ENCODE peak calls at places on chromosomes 3 and 15, in eight cellular contexts. D is AG09319; C is amniotic stem cell; U is NCI-H1105; G is LoVo; B is glomerular endothelial cell; F is HepG2; R is activated CD8-positive, alpha-beta memory T cell treated with anti-CD3 and anti-CD28 coated beads, Interleukin-2, amount 10 ng/mL, durations not matched to agents 7 days and 5 days. W is an unnamed sample.

GRCh38 chr3:37968784-37969600 is 21.6 kb upstream of the VILL start:
- DNase-seq in F (no peak), U (no peak), D (no peak), B (no peak), C (no peak), R (no peak), G (no peak), W (no peak)

GRCh38 chr3:138284957-138285477 is 44.6 kb downstream of the NME9 start:
- DNase-seq in R (no peak), B (no peak), C (no peak), F (no peak), G (no peak), D (no peak), U (no peak), W (no peak)

GRCh38 chr15:35061171-35062163 is 23.6 kb downstream of the NANOGP8 start:
- DNase-seq in D (peak), R (no peak), G (no peak), F (no peak), U (no peak), B (no peak), C (no peak), W (no peak)

GRCh38 chr3:157566596-157566995 is 63.4 kb upstream of the VEPH1 start:
- DNase-seq in D (no peak), G (no peak), R (no peak), C (no peak), U (no peak), B (no peak), F (no peak), W (no peak)

GRCh38 chr3:49701388-49702077 is 12.2 kb downstream of the RNF123 start:
- DNase-seq in C (no peak), R (no peak), U (no peak), D (no peak), F (peak), G (no peak), B (no peak), W (no peak)

GRCh38 chr3:24591661-24592555 is 97.3 kb upstream of the THRB start:
- DNase-seq in C (no peak), R (no peak), D (no peak), G (peak), B (no peak), U (no peak), F (no peak), W (no peak)

GRCh38 chr3:21682231-21682630 is 68.8 kb downstream of the ZNF385D start:
- DNase-seq in C (no peak), U (no peak), F (no peak), D (no peak), R (no peak), G (no peak), B (no peak), W (no peak)

GRCh38 chr3:136728918-136729317 is 23.3 kb downstream of the STAG1 start:
- DNase-seq in B (no peak), C (peak), D (peak), U (no peak), R (no peak), G (no peak), F (no peak), W (no peak)

GRCh38 chr3:24565053-24565452 is 70.4 kb upstream of the THRB start:
- DNase-seq in C (no peak), F (no peak), D (no peak), B (no peak), R (no peak), U (no peak), G (no peak), W (no peak)

GRCh38 chr3:175111036-175111435 is 251.9 kb downstream of the NAALADL2 start:
- DNase-seq in B (no peak), R (no peak), G (no peak), U (no peak), F (no peak), C (no peak), D (no peak), W (no peak)

GRCh38 chr3:188915137-188915536 is 256.6 kb upstream of the TPRG1 start:
- DNase-seq in B (no peak), F (no peak), G (no peak), C (no peak), U (no peak), R (peak), D (no peak), W (no peak)

GRCh38 chr3:195727596-195728195 is 6.9 kb downstream of the MUC20 start:
- DNase-seq in D (no peak), G (no peak), R (peak), U (no peak), B (no peak), C (no peak), F (no peak), W (no peak)

GRCh38 chr3:182533394-182533793 is 259.9 kb upstream of the ATP11B start:
- DNase-seq in R (no peak), D (no peak), C (no peak), F (peak), U (peak), G (peak), B (no peak), W (no peak)

GRCh38 chr15:32709295-32710033 is 8.3 kb upstream of the GREM1 start:
- DNase-seq in U (no peak), B (no peak), D (no peak), R (no peak), F (peak), G (peak), C (no peak), W (no peak)

GRCh38 chr3:195524171-195524896 is 18.8 kb downstream of the PPP1R2 start:
- DNase-seq in U (no peak), F (no peak), G (peak), D (no peak), R (no peak), B (no peak), C (no peak), W (no peak)

GRCh38 chr3:66383998-66384745 is 116.7 kb downstream of the LRIG1 start:
- DNase-seq in D (no peak), B (no peak), R (no peak), C (no peak), F (no peak), G (no peak), U (no peak), W (peak)

GRCh38 chr3:187689984-187690383 is 12.4 kb downstream of the RTP2 start:
- DNase-seq in U (no peak), R (no peak), B (no peak), F (no peak), G (no peak), C (no peak), D (no peak), W (no peak)

GRCh38 chr3:8848696-8849131 is 79.3 kb upstream of the OXTR start:
- DNase-seq in C (peak), F (no peak), B (no peak), R (no peak), G (no peak), D (no peak), U (no peak), W (no peak)

GRCh38 chr3:31077021-31077601 is 182.7 kb upstream of the GADL1 start:
- DNase-seq in G (peak), D (peak), R (peak), C (peak), F (peak), U (no peak), B (peak), W (no peak)

GRCh38 chr15:74196175-74196574 is 6.4 kb downstream of the STRA6 start:
- DNase-seq in R (no peak), F (peak), C (peak), U (peak), D (peak), B (no peak), G (peak), W (no peak)

GRCh38 chr3:14216257-14217048 is 37.8 kb downstream of the LSM3 start:
- DNase-seq in B (no peak), D (no peak), R (peak), F (peak), U (peak), C (no peak), G (no peak), W (peak)

GRCh38 chr15:34883633-34884032 is 85.9 kb downstream of the AQR start:
- DNase-seq in B (no peak), C (no peak), U (no peak), R (no peak), G (no peak), F (no peak), D (no peak), W (no peak)

GRCh38 chr15:25947336-25948080 is 84.4 kb upstream of the ATP10A start:
- DNase-seq in C (no peak), D (no peak), G (no peak), F (no peak), U (peak), R (no peak), B (no peak), W (no peak)

GRCh38 chr15:52153900-52154895 is 37.0 kb downstream of the GNB5 start:
- DNase-seq in F (no peak), G (no peak), B (no peak), U (no peak), D (no peak), C (no peak), R (no peak), W (no peak)

GRCh38 chr3:49172616-49173041 is 1.2 kb downstream of the KLHDC8B start:
- DNase-seq in C (no peak), D (no peak), R (no peak), G (no peak), B (no peak), F (no peak), U (no peak), W (no peak)

GRCh38 chr3:183427206-183428139 is 946 bp downstream of the MCF2L2 start:
- DNase-seq in U (no peak), G (no peak), D (no peak), C (no peak), F (no peak), R (no peak), B (no peak), W (no peak)

GRCh38 chr15:58731756-58732535 is 17.6 kb downstream of the ADAM10 start:
- DNase-seq in R (no peak), C (no peak), U (no peak), B (no peak), G (peak), F (no peak), D (no peak), W (no peak)

GRCh38 chr3:58032186-58032585 is 24.0 kb downstream of the FLNB start:
- DNase-seq in F (no peak), B (no peak), C (no peak), D (no peak), G (no peak), R (no peak), U (no peak), W (no peak)

GRCh38 chr3:10310578-10310977 is 10.3 kb downstream of the SEC13 start:
- DNase-seq in D (peak), U (no peak), F (no peak), B (no peak), R (no peak), C (peak), G (no peak), W (no peak)

GRCh38 chr3:65398953-65399352 is 639.8 kb downstream of the MAGI1 start:
- DNase-seq in U (no peak), R (no peak), C (no peak), G (no peak), B (no peak), F (no peak), D (no peak), W (no peak)

GRCh38 chr15:25844981-25845680 is 18.0 kb downstream of the ATP10A start:
- DNase-seq in B (no peak), U (no peak), D (no peak), C (no peak), R (no peak), F (no peak), G (no peak), W (no peak)

GRCh38 chr3:127052121-127052561 is 69.2 kb downstream of the PLXNA1 start:
- DNase-seq in F (no peak), G (no peak), D (no peak), B (no peak), U (no peak), C (no peak), R (no peak), W (no peak)

GRCh38 chr15:76163429-76164020 is 103.7 kb downstream of the TMEM266 start:
- DNase-seq in B (no peak), R (no peak), U (no peak), G (no peak), D (peak), C (no peak), F (peak), W (no peak)

W was measured in osteocyte.